ENCODE peak calls at places on chromosome 17, in nine cellular contexts. One of them, this sample, is unnamed.

GRCh38 chr17:15351925-15352324 is 10.5 kb upstream of the TEKT3 start:
- DNase-seq in fibroblast of pulmonary artery: peak; percentile 88
- DNase-seq in NCI-H774: no peak
- DNase-seq in frontal cortex: no peak
- DNase-seq in pulmonary artery endothelial cell: no peak
- DNase-seq in RCC 7860: peak; percentile 30
- DNase-seq in natural killer cell treated with Interleukin-12 subunit alpha and Interleukin-12 subunit beta and Interleukin-15 and Interleukin-18, amount 100 ng/mL, for 72 hours: no peak
- DNase-seq in pons: no peak
- DNase-seq in midbrain: no peak
- DNase-seq in this sample: no peak

GRCh38 chr17:18105595-18105994 is 3.0 kb upstream of the MYO15A start:
- DNase-seq in fibroblast of pulmonary artery: no peak
- DNase-seq in NCI-H774: no peak
- DNase-seq in frontal cortex: no peak
- DNase-seq in pulmonary artery endothelial cell: no peak
- DNase-seq in RCC 7860: no peak
- DNase-seq in natural killer cell treated with Interleukin-12 subunit alpha and Interleukin-12 subunit beta and Interleukin-15 and Interleukin-18, amount 100 ng/mL, for 72 hours: no peak
- DNase-seq in pons: no peak
- DNase-seq in midbrain: no peak
- DNase-seq in this sample: no peak

GRCh38 chr17:77365584-77366186 is 224.9 kb downstream of the SEC14L1 start:
- DNase-seq in fibroblast of pulmonary artery: peak; percentile 80
- DNase-seq in NCI-H774: peak; percentile 52
- DNase-seq in frontal cortex: no peak
- DNase-seq in pulmonary artery endothelial cell: no peak
- DNase-seq in RCC 7860: peak; percentile 90
- DNase-seq in natural killer cell treated with Interleukin-12 subunit alpha and Interleukin-12 subunit beta and Interleukin-15 and Interleukin-18, amount 100 ng/mL, for 72 hours: no peak
- DNase-seq in pons: no peak
- DNase-seq in midbrain: no peak
- DNase-seq in this sample: peak; percentile 88

GRCh38 chr17:64081802-64082799 is 47.8 kb downstream of the ERN1 start:
- DNase-seq in fibroblast of pulmonary artery: peak; percentile 81
- DNase-seq in NCI-H774: peak; percentile 84
- DNase-seq in frontal cortex: no peak
- DNase-seq in pulmonary artery endothelial cell: no peak
- DNase-seq in RCC 7860: peak; percentile 15
- DNase-seq in natural killer cell treated with Interleukin-12 subunit alpha and Interleukin-12 subunit beta and Interleukin-15 and Interleukin-18, amount 100 ng/mL, for 72 hours: no peak
- DNase-seq in pons: no peak
- DNase-seq in midbrain: no peak
- DNase-seq in this sample: peak; percentile 49

GRCh38 chr17:74417178-74418045 is 14.5 kb upstream of the GPRC5C start:
- DNase-seq in fibroblast of pulmonary artery: peak; percentile 33
- DNase-seq in NCI-H774: no peak
- DNase-seq in frontal cortex: no peak
- DNase-seq in pulmonary artery endothelial cell: no peak
- DNase-seq in RCC 7860: peak; percentile 84
- DNase-seq in natural killer cell treated with Interleukin-12 subunit alpha and Interleukin-12 subunit beta and Interleukin-15 and Interleukin-18, amount 100 ng/mL, for 72 hours: no peak
- DNase-seq in pons: no peak
- DNase-seq in midbrain: no peak
- DNase-seq in this sample: no peak

GRCh38 chr17:2560658-2561057 is 32.8 kb upstream of the PAFAH1B1 start:
- DNase-seq in fibroblast of pulmonary artery: peak; percentile 86
- DNase-seq in NCI-H774: no peak
- DNase-seq in frontal cortex: no peak
- DNase-seq in pulmonary artery endothelial cell: peak; percentile 62
- DNase-seq in RCC 7860: no peak
- DNase-seq in natural killer cell treated with Interleukin-12 subunit alpha and Interleukin-12 subunit beta and Interleukin-15 and Interleukin-18, amount 100 ng/mL, for 72 hours: no peak
- DNase-seq in pons: no peak
- DNase-seq in midbrain: no peak
- DNase-seq in this sample: no peak

GRCh38 chr17:83081561-83082201 is 2.3 kb downstream of the METRNL start:
- DNase-seq in fibroblast of pulmonary artery: no peak
- DNase-seq in NCI-H774: no peak
- DNase-seq in frontal cortex: no peak
- DNase-seq in pulmonary artery endothelial cell: no peak
- DNase-seq in RCC 7860: no peak
- DNase-seq in natural killer cell treated with Interleukin-12 subunit alpha and Interleukin-12 subunit beta and Interleukin-15 and Interleukin-18, amount 100 ng/mL, for 72 hours: peak; percentile 86
- DNase-seq in pons: no peak
- DNase-seq in midbrain: no peak
- DNase-seq in this sample: no peak

GRCh38 chr17:77100009-77100408 is 40.8 kb upstream of the SEC14L1 start:
- DNase-seq in fibroblast of pulmonary artery: no peak
- DNase-seq in NCI-H774: no peak
- DNase-seq in frontal cortex: no peak
- DNase-seq in pulmonary artery endothelial cell: no peak
- DNase-seq in RCC 7860: no peak
- DNase-seq in natural killer cell treated with Interleukin-12 subunit alpha and Interleukin-12 subunit beta and Interleukin-15 and Interleukin-18, amount 100 ng/mL, for 72 hours: no peak
- DNase-seq in pons: peak; percentile 84
- DNase-seq in midbrain: peak; percentile 51
- DNase-seq in this sample: no peak

GRCh38 chr17:48629411-48629759 is 3.2 kb upstream of the HOXB9 start:
- DNase-seq in fibroblast of pulmonary artery: no peak
- DNase-seq in NCI-H774: no peak
- DNase-seq in frontal cortex: no peak
- DNase-seq in pulmonary artery endothelial cell: no peak
- DNase-seq in RCC 7860: no peak
- DNase-seq in natural killer cell treated with Interleukin-12 subunit alpha and Interleukin-12 subunit beta and Interleukin-15 and Interleukin-18, amount 100 ng/mL, for 72 hours: peak; percentile 42
- DNase-seq in pons: no peak
- DNase-seq in midbrain: no peak
- DNase-seq in this sample: no peak

GRCh38 chr17:28849281-28849680 is 5.5 kb upstream of the ERAL1 start:
- DNase-seq in fibroblast of pulmonary artery: no peak
- DNase-seq in NCI-H774: no peak
- DNase-seq in frontal cortex: no peak
- DNase-seq in pulmonary artery endothelial cell: no peak
- DNase-seq in RCC 7860: no peak
- DNase-seq in natural killer cell treated with Interleukin-12 subunit alpha and Interleukin-12 subunit beta and Interleukin-15 and Interleukin-18, amount 100 ng/mL, for 72 hours: peak; percentile 20
- DNase-seq in pons: no peak
- DNase-seq in midbrain: no peak
- DNase-seq in this sample: no peak

GRCh38 chr17:6823011-6823442 is 8.5 kb downstream of the TEKT1 start:
- DNase-seq in fibroblast of pulmonary artery: peak; percentile 92
- DNase-seq in NCI-H774: no peak
- DNase-seq in frontal cortex: no peak
- DNase-seq in pulmonary artery endothelial cell: peak; percentile 26
- DNase-seq in RCC 7860: peak; percentile 46
- DNase-seq in natural killer cell treated with Interleukin-12 subunit alpha and Interleukin-12 subunit beta and Interleukin-15 and Interleukin-18, amount 100 ng/mL, for 72 hours: no peak
- DNase-seq in pons: no peak
- DNase-seq in midbrain: no peak
- DNase-seq in this sample: no peak

GRCh38 chr17:49984283-49984682 is 10.7 kb downstream of the DLX3 start:
- DNase-seq in fibroblast of pulmonary artery: no peak
- DNase-seq in NCI-H774: no peak
- DNase-seq in frontal cortex: no peak
- DNase-seq in pulmonary artery endothelial cell: no peak
- DNase-seq in RCC 7860: no peak
- DNase-seq in natural killer cell treated with Interleukin-12 subunit alpha and Interleukin-12 subunit beta and Interleukin-15 and Interleukin-18, amount 100 ng/mL, for 72 hours: no peak
- DNase-seq in pons: no peak
- DNase-seq in midbrain: no peak
- DNase-seq in this sample: no peak

GRCh38 chr17:50785942-50786570 is 18.7 kb upstream of the ANKRD40CL start:
- DNase-seq in fibroblast of pulmonary artery: peak; percentile 65
- DNase-seq in NCI-H774: peak; percentile 65
- DNase-seq in frontal cortex: peak; percentile 36
- DNase-seq in pulmonary artery endothelial cell: no peak
- DNase-seq in RCC 7860: no peak
- DNase-seq in natural killer cell treated with Interleukin-12 subunit alpha and Interleukin-12 subunit beta and Interleukin-15 and Interleukin-18, amount 100 ng/mL, for 72 hours: no peak
- DNase-seq in pons: peak; percentile 87
- DNase-seq in midbrain: peak; percentile 34
- DNase-seq in this sample: no peak

GRCh38 chr17:7856081-7856791 is 1.1 kb downstream of the NAA38 start:
- DNase-seq in fibroblast of pulmonary artery: peak; percentile 69
- DNase-seq in NCI-H774: no peak
- DNase-seq in frontal cortex: peak; percentile 26
- DNase-seq in pulmonary artery endothelial cell: no peak
- DNase-seq in RCC 7860: no peak
- DNase-seq in natural killer cell treated with Interleukin-12 subunit alpha and Interleukin-12 subunit beta and Interleukin-15 and Interleukin-18, amount 100 ng/mL, for 72 hours: no peak
- DNase-seq in pons: no peak
- DNase-seq in midbrain: no peak
- DNase-seq in this sample: no peak

GRCh38 chr17:71217769-71218168 is 903.1 kb upstream of the SOX9 start:
- DNase-seq in fibroblast of pulmonary artery: no peak
- DNase-seq in NCI-H774: no peak
- DNase-seq in frontal cortex: no peak
- DNase-seq in pulmonary artery endothelial cell: no peak
- DNase-seq in RCC 7860: peak; percentile 10
- DNase-seq in natural killer cell treated with Interleukin-12 subunit alpha and Interleukin-12 subunit beta and Interleukin-15 and Interleukin-18, amount 100 ng/mL, for 72 hours: no peak
- DNase-seq in pons: no peak
- DNase-seq in midbrain: no peak
- DNase-seq in this sample: no peak

GRCh38 chr17:20955437-20956323 is 87.1 kb downstream of the USP22 start:
- DNase-seq in fibroblast of pulmonary artery: peak; percentile 74
- DNase-seq in NCI-H774: no peak
- DNase-seq in frontal cortex: no peak
- DNase-seq in pulmonary artery endothelial cell: no peak
- DNase-seq in RCC 7860: no peak
- DNase-seq in natural killer cell treated with Interleukin-12 subunit alpha and Interleukin-12 subunit beta and Interleukin-15 and Interleukin-18, amount 100 ng/mL, for 72 hours: no peak
- DNase-seq in pons: no peak
- DNase-seq in midbrain: no peak
- DNase-seq in this sample: no peak

GRCh38 chr17:32297424-32297823 is 31.8 kb downstream of the RHBDL3 start:
- DNase-seq in fibroblast of pulmonary artery: no peak
- DNase-seq in NCI-H774: no peak
- DNase-seq in frontal cortex: no peak
- DNase-seq in pulmonary artery endothelial cell: no peak
- DNase-seq in RCC 7860: no peak
- DNase-seq in natural killer cell treated with Interleukin-12 subunit alpha and Interleukin-12 subunit beta and Interleukin-15 and Interleukin-18, amount 100 ng/mL, for 72 hours: no peak
- DNase-seq in pons: no peak
- DNase-seq in midbrain: no peak
- DNase-seq in this sample: no peak

GRCh38 chr17:74389094-74389753 is 21.9 kb downstream of the GPR142 start:
- DNase-seq in fibroblast of pulmonary artery: no peak
- DNase-seq in NCI-H774: no peak
- DNase-seq in frontal cortex: no peak
- DNase-seq in pulmonary artery endothelial cell: no peak
- DNase-seq in RCC 7860: no peak
- DNase-seq in natural killer cell treated with Interleukin-12 subunit alpha and Interleukin-12 subunit beta and Interleukin-15 and Interleukin-18, amount 100 ng/mL, for 72 hours: peak; percentile 49
- DNase-seq in pons: no peak
- DNase-seq in midbrain: no peak
- DNase-seq in this sample: no peak

GRCh38 chr17:29905879-29906167 is 24.2 kb downstream of the SSH2 start:
- DNase-seq in fibroblast of pulmonary artery: no peak
- DNase-seq in NCI-H774: no peak
- DNase-seq in frontal cortex: no peak
- DNase-seq in pulmonary artery endothelial cell: no peak
- DNase-seq in RCC 7860: no peak
- DNase-seq in natural killer cell treated with Interleukin-12 subunit alpha and Interleukin-12 subunit beta and Interleukin-15 and Interleukin-18, amount 100 ng/mL, for 72 hours: no peak
- DNase-seq in pons: no peak
- DNase-seq in midbrain: no peak
- DNase-seq in this sample: no peak

GRCh38 chr17:18159551-18160120 is 24.0 kb upstream of the ALKBH5 start:
- DNase-seq in fibroblast of pulmonary artery: no peak
- DNase-seq in NCI-H774: no peak
- DNase-seq in frontal cortex: no peak
- DNase-seq in pulmonary artery endothelial cell: no peak
- DNase-seq in RCC 7860: no peak
- DNase-seq in natural killer cell treated with Interleukin-12 subunit alpha and Interleukin-12 subunit beta and Interleukin-15 and Interleukin-18, amount 100 ng/mL, for 72 hours: no peak
- DNase-seq in pons: no peak
- DNase-seq in midbrain: no peak
- DNase-seq in this sample: no peak

GRCh38 chr17:32819035-32819434 is 57.9 kb downstream of the MYO1D start:
- DNase-seq in fibroblast of pulmonary artery: peak; percentile 7
- DNase-seq in NCI-H774: no peak
- DNase-seq in frontal cortex: no peak
- DNase-seq in pulmonary artery endothelial cell: peak; percentile 30
- DNase-seq in RCC 7860: no peak
- DNase-seq in natural killer cell treated with Interleukin-12 subunit alpha and Interleukin-12 subunit beta and Interleukin-15 and Interleukin-18, amount 100 ng/mL, for 72 hours: no peak
- DNase-seq in pons: no peak
- DNase-seq in midbrain: no peak
- DNase-seq in this sample: no peak

GRCh38 chr17:32569171-32570080 is 82.6 kb downstream of the CDK5R1 start:
- DNase-seq in fibroblast of pulmonary artery: no peak
- DNase-seq in NCI-H774: no peak
- DNase-seq in frontal cortex: no peak
- DNase-seq in pulmonary artery endothelial cell: no peak
- DNase-seq in RCC 7860: peak; percentile 16
- DNase-seq in natural killer cell treated with Interleukin-12 subunit alpha and Interleukin-12 subunit beta and Interleukin-15 and Interleukin-18, amount 100 ng/mL, for 72 hours: no peak
- DNase-seq in pons: no peak
- DNase-seq in midbrain: no peak
- DNase-seq in this sample: no peak

GRCh38 chr17:44203731-44204452 is 4.2 kb upstream of the ATXN7L3 start:
- DNase-seq in fibroblast of pulmonary artery: peak; percentile 71
- DNase-seq in NCI-H774: peak; percentile 33
- DNase-seq in frontal cortex: no peak
- DNase-seq in pulmonary artery endothelial cell: no peak
- DNase-seq in RCC 7860: peak; percentile 11
- DNase-seq in natural killer cell treated with Interleukin-12 subunit alpha and Interleukin-12 subunit beta and Interleukin-15 and Interleukin-18, amount 100 ng/mL, for 72 hours: no peak
- DNase-seq in pons: no peak
- DNase-seq in midbrain: no peak
- DNase-seq in this sample: no peak